ENCODE peak calls at places on chromosomes 11 and 22, in four cellular contexts. A, L, I and D are unnamed samples.

GRCh38 chr11:2173150-2173693 is 1.6 kb upstream of the TH start:
- DNase-seq in A (no peak), L (no peak), I (peak), D (no peak)

GRCh38 chr22:38233427-38233826 is 31.6 kb downstream of the MAFF start:
- DNase-seq in A (no peak), L (no peak), I (no peak), D (no peak)

GRCh38 chr22:49023879-49024774 is 803.5 kb downstream of the BRD1 start:
- DNase-seq in A (no peak), L (no peak), I (no peak), D (no peak)

GRCh38 chr11:2837096-2837601 is 48.4 kb downstream of the CDKN1C start:
- DNase-seq in A (no peak), L (peak), I (peak), D (peak)

GRCh38 chr11:76288166-76288978 is 82.1 kb upstream of the WNT11 start:
- DNase-seq in A (peak), L (no peak), I (no peak), D (no peak)

GRCh38 chr22:29230916-29231875 is 25.5 kb downstream of the EMID1 start:
- DNase-seq in A (no peak), L (no peak), I (no peak), D (no peak)

GRCh38 chr11:124892131-124892530 is 5.5 kb downstream of the ROBO4 start:
- DNase-seq in A (no peak), L (no peak), I (no peak), D (no peak)

GRCh38 chr11:107973641-107974040 is 35.1 kb upstream of the CUL5 start:
- DNase-seq in A (no peak), L (no peak), I (no peak), D (no peak)

GRCh38 chr11:19905280-19905853 is 192.7 kb downstream of the NAV2 start:
- DNase-seq in A (no peak), L (peak), I (no peak), D (peak)

GRCh38 chr11:122769126-122769780 is 69.0 kb upstream of the CRTAM start:
- DNase-seq in A (no peak), L (no peak), I (no peak), D (no peak)

GRCh38 chr22:41557401-41558240 is 3.2 kb upstream of the CSDC2 start:
- DNase-seq in A (no peak), L (peak), I (peak), D (no peak)

GRCh38 chr11:20397281-20397680 is 9.8 kb downstream of the PRMT3 start:
- DNase-seq in A (no peak), L (peak), I (no peak), D (peak)

GRCh38 chr11:28763876-28764275 is 655.7 kb downstream of the METTL15 start:
- DNase-seq in A (no peak), L (no peak), I (no peak), D (no peak)